ENCODE peak calls at places on chromosomes 4 and X, in six cellular contexts. C is BJ; U is AG09319; L is hippocampal formation; I is activated CD8-positive, alpha-beta memory T cell treated with anti-CD3 and anti-CD28 coated beads for 24 hours; W is Panc1. N is an unnamed sample.

GRCh38 chrX:93868289-93868985 is 194.4 kb downstream of the FAM133A start:
- DNase-seq in L (no peak), U (no peak), I (no peak), C (no peak), W (no peak), N (no peak)

GRCh38 chrX:154373340-154374306 is 811 bp downstream of the FLNA start:
- DNase-seq in W (peak), U (peak), C (peak), I (no peak), L (peak), N (no peak)

GRCh38 chr4:112516401-112517066 is 554 bp upstream of the NEUROG2 start:
- DNase-seq in U (no peak), W (no peak), C (no peak), L (no peak), I (no peak), N (peak)

GRCh38 chr4:75666299-75666698 is 6.9 kb downstream of the G3BP2 start:
- DNase-seq in L (no peak), W (no peak), I (no peak), C (no peak), U (no peak), N (no peak)

GRCh38 chrX:45912316-45912715 is 632.9 kb downstream of the ZNF674 start:
- DNase-seq in W (no peak), I (no peak), C (no peak), L (no peak), U (no peak), N (no peak)

GRCh38 chr4:133150643-133151300 is 1.7 kb downstream of the PCDH10 start:
- DNase-seq in L (no peak), U (no peak), I (no peak), C (no peak), W (no peak), N (peak)

GRCh38 chr4:113069212-113069892 is 19.9 kb downstream of the ANK2 start:
- DNase-seq in W (no peak), C (no peak), I (no peak), L (no peak), U (no peak), N (no peak)

GRCh38 chrX:17535229-17535628 is 160.2 kb downstream of the NHS start:
- DNase-seq in U (no peak), I (peak), L (no peak), W (no peak), C (no peak), N (peak)

GRCh38 chr4:154018659-154019058 is 229.8 kb upstream of the SFRP2 start:
- DNase-seq in U (no peak), I (peak), W (no peak), L (no peak), C (no peak), N (no peak)

GRCh38 chr4:84995386-84995785 is 28.9 kb upstream of the WDFY3 start:
- DNase-seq in I (no peak), C (no peak), W (no peak), U (no peak), L (no peak), N (no peak)

GRCh38 chrX:51894697-51895336 is 1.4 kb downstream of the MAGED1 start:
- DNase-seq in L (peak), I (no peak), C (no peak), W (no peak), U (no peak), N (peak)

GRCh38 chr4:142021761-142022160 is 385.4 kb downstream of the IL15 start:
- DNase-seq in L (no peak), W (no peak), U (no peak), C (no peak), I (no peak), N (no peak)